ENCODE peak calls at places on chromosomes 16 and 17, in five cellular contexts. C, N, T, A and X are unnamed samples.

GRCh38 chr16:24499193-24499814 is 40.1 kb upstream of the RBBP6 start:
- DNase-seq in C (peak; percentile 21), T (peak; percentile 47), A (peak; percentile 11), N (peak; percentile 71), X (no peak)

GRCh38 chr16:51766739-51767138 is 615.7 kb upstream of the SALL1 start:
- DNase-seq in A (peak; percentile 13), T (no peak), N (no peak), C (peak; percentile 8), X (no peak)

GRCh38 chr17:28982191-28982793 is 23.5 kb downstream of the SEZ6 start:
- DNase-seq in C (peak; percentile 18), T (no peak), A (peak; percentile 24), N (no peak), X (peak; percentile 64)

GRCh38 chr16:85851034-85851780 is 47.8 kb upstream of the IRF8 start:
- DNase-seq in A (no peak), T (no peak), N (peak; percentile 17), C (no peak), X (no peak)

GRCh38 chr17:79872762-79873161 is 33.5 kb upstream of the CBX4 start:
- DNase-seq in A (no peak), C (no peak), T (no peak), N (no peak), X (no peak)

GRCh38 chr17:72719582-72720493 is 372.6 kb downstream of the SLC39A11 start:
- DNase-seq in N (no peak), A (peak; percentile 67), C (no peak), T (no peak), X (no peak)

GRCh38 chr17:34269969-34270368 is at the start of gene CCL7:
- DNase-seq in N (no peak), T (no peak), C (no peak), A (peak; percentile 36), X (no peak)

GRCh38 chr17:69492410-69493071 is 78.0 kb downstream of the MAP2K6 start:
- DNase-seq in T (peak; percentile 42), A (peak; percentile 88), N (no peak), C (no peak), X (no peak)

GRCh38 chr17:33955461-33955860 is 299.6 kb upstream of the CCL2 start:
- DNase-seq in N (no peak), A (no peak), T (no peak), C (no peak), X (no peak)

GRCh38 chr17:10683853-10684252 is 13.5 kb downstream of the SCO1 start:
- DNase-seq in N (peak; percentile 14), C (peak; percentile 16), A (peak; percentile 39), T (peak; percentile 46), X (no peak)
- TF ChIP-seq MXI1 in N (no peak), C (no peak), A (no peak), T (no peak), X (no peak)

DNA sequence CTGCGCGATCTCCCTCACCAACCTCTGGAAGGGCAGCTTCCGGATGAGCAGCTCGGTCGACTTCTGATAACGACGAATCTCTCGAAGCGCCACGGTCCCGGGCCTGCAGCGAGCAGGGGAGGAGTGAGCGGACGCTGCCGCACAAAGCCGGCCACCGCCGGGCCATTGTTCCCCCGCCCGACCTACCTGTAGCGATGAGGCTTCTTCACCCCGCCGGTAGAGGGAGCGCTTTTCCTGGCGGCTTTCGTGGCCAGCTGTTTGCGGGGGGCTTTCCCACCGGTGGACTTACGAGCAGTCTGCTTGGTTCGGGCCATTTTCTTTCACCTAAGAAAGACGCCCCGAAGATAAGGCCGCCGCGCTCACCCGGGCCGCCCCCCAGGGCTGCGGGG is 5.8 kb upstream of the UNK start:
- DNase-seq in T (no peak), N (no peak), A (peak; percentile 35), C (peak; percentile 49), X (no peak)
- TF ChIP-seq MXI1 in T (no peak), N (no peak), A (no peak), C (no peak), X (no peak)

GRCh38 chr17:74737299-74738050 is 419 bp downstream of the RAB37 start:
- DNase-seq in C (peak; percentile 55), T (peak; percentile 85), A (no peak), N (no peak), X (no peak)
- TF ChIP-seq MXI1 in C (no peak), T (no peak), A (no peak), N (no peak), X (no peak)

DNA sequence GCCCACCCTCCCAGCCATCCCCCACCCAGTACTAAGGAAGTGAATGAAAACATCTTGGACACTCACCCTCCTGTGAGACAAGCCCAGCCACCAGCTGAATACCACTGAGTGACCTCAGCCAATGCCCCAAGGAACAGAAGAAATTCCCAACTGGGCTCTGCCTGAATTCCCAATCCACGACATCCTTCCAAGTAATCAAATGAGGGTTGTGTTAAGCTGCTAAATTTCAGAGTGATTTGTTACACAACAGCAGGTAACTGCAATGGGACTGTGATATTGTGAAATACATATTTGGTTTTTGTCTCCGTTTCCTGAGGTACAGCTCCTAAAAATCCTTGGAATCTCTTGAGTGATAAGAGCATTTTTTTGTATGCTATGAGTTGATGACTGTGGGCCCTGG is 578.7 kb upstream of the CDH11 start:
- DNase-seq in C (no peak), N (no peak), T (no peak), A (no peak), X (no peak)
- TF ChIP-seq MXI1 in C (no peak), N (no peak), T (no peak), A (no peak), X (no peak)

GRCh38 chr17:5821057-5821456 is 236.7 kb upstream of the NLRP1 start:
- DNase-seq in C (peak; percentile 26), T (no peak), A (peak; percentile 29), N (no peak), X (no peak)
- TF ChIP-seq MXI1 in C (no peak), T (no peak), A (no peak), N (no peak), X (no peak)

GRCh38 chr16:88754912-88755744 is 29.9 kb downstream of the PIEZO1 start:
- DNase-seq in T (peak; percentile 84), A (peak; percentile 63), C (no peak), N (no peak), X (no peak)
- TF ChIP-seq MXI1 in T (no peak), A (peak; percentile 7), C (no peak), N (no peak), X (no peak)

GRCh38 chr17:16135461-16135860 is 79.9 kb downstream of the NCOR1 start:
- DNase-seq in N (no peak), C (no peak), T (no peak), A (peak; percentile 69), X (no peak)
- TF ChIP-seq MXI1 in N (no peak), C (no peak), T (no peak), A (no peak), X (no peak)

GRCh38 chr17:57459286-57459915 is 203.1 kb downstream of the MSI2 start:
- DNase-seq in C (peak; percentile 100), N (peak; percentile 81), A (peak; percentile 82), T (no peak), X (no peak)
- TF ChIP-seq MXI1 in C (peak; percentile 44), N (no peak), A (no peak), T (no peak), X (no peak)

DNA sequence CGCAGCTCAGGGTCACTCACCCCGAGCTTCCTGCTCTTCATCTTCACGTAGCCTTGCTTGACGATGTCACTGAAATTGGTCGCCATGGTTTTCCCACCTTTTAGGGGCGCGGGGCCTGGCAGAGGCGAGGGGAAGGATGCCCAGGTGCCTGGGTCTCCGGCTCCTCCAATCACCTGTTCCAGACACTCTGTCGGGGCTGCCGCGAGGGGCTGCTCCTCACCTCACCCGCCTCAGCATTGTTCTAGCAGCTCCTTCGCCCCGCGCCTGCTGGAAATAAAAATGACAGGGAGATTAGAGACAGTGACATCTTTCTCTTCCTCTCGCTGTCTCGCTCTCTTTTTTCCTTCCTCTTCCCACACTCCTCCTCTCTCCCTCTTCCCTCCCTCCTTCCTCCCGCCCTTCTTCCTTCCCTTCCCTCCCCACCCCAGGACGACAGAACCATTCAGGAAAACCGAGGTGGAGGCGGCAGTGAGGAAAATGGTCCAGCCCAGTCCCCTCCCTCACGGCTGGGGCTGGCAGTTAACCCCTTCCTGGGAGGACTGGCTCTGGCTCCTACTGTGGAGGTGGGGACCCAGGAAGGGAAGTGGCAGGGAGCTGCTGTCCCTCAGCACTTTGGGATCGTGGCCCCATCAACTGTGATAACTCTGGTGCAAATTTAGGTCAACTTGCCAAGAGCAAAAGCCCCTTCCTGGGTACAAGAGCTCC is 6.7 kb downstream of the DOK4 start:
- DNase-seq in C (peak; percentile 60), T (peak; percentile 85), A (peak; percentile 54), N (peak; percentile 23), X (no peak)
- TF ChIP-seq MXI1 in C (no peak), T (no peak), A (no peak), N (no peak), X (no peak)

DNA sequence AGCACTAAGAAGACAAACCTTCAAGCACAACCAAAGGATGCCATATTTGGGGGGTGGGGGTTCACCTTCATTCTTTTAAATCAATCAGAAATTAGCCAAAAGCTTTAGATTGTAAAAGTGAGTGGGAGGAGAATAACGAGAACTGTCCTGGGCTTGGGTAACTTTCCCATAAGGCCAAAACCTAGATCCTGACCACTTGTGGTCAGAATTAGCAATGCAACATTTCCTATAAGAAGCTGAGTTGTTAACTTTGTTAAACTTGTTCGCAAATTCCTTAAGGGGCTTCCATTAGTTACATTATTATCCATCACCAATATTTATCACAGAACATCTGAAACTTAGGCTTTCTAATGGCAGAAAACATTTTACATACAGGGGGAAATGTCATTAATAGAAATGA is 25.1 kb downstream of the STAT5B start:
- DNase-seq in A (no peak), N (no peak), T (no peak), C (peak; percentile 37), X (no peak)
- TF ChIP-seq MXI1 in A (no peak), N (no peak), T (no peak), C (no peak), X (no peak)